ENCODE peak calls at places on chromosomes 12 and 14, in five cellular contexts. One of them, this sample, is unnamed.

GRCh38 chr14:23141706-23142467 is 22.8 kb upstream of the CEBPE start:
- DNase-seq in mesenchymal stem cell: peak
- DNase-seq in neuronal stem cell: no peak
- DNase-seq in H9: no peak
- DNase-seq in H1: no peak
- DNase-seq in this sample: peak

GRCh38 chr12:7383157-7383556 is 60.8 kb downstream of the CD163L1 start:
- DNase-seq in mesenchymal stem cell: no peak
- DNase-seq in neuronal stem cell: no peak
- DNase-seq in H9: no peak
- DNase-seq in H1: no peak
- DNase-seq in this sample: no peak

GRCh38 chr12:29551879-29552278 is 54.4 kb upstream of the OVCH1 start:
- DNase-seq in mesenchymal stem cell: no peak
- DNase-seq in neuronal stem cell: no peak
- DNase-seq in H9: no peak
- DNase-seq in H1: no peak
- DNase-seq in this sample: no peak

GRCh38 chr12:91813701-91814100 is 331.9 kb downstream of the BTG1 start:
- DNase-seq in mesenchymal stem cell: peak
- DNase-seq in neuronal stem cell: no peak
- DNase-seq in H9: no peak
- DNase-seq in H1: no peak
- DNase-seq in this sample: no peak

GRCh38 chr14:40122978-40123648 is 690.9 kb upstream of the FBXO33 start:
- DNase-seq in mesenchymal stem cell: peak
- DNase-seq in neuronal stem cell: no peak
- DNase-seq in H9: no peak
- DNase-seq in H1: no peak
- DNase-seq in this sample: no peak

GRCh38 chr12:32084017-32084688 is 22.5 kb upstream of the BICD1 start:
- DNase-seq in mesenchymal stem cell: no peak
- DNase-seq in neuronal stem cell: no peak
- DNase-seq in H9: no peak
- DNase-seq in H1: no peak
- DNase-seq in this sample: no peak

GRCh38 chr14:88005978-88006851 is 1.3 kb downstream of the GPR65 start:
- DNase-seq in mesenchymal stem cell: no peak
- DNase-seq in neuronal stem cell: no peak
- DNase-seq in H9: no peak
- DNase-seq in H1: no peak
- DNase-seq in this sample: no peak

GRCh38 chr12:77324763-77325468 is 259.5 kb upstream of the E2F7 start:
- DNase-seq in mesenchymal stem cell: peak
- DNase-seq in neuronal stem cell: peak
- DNase-seq in H9: peak
- DNase-seq in H1: peak
- DNase-seq in this sample: peak

GRCh38 chr14:23344481-23344880 is 8.2 kb downstream of the SLC22A17 start:
- DNase-seq in mesenchymal stem cell: no peak
- DNase-seq in neuronal stem cell: no peak
- DNase-seq in H9: no peak
- DNase-seq in H1: no peak
- DNase-seq in this sample: no peak

GRCh38 chr12:27158322-27158721 is 75.9 kb upstream of the C12orf71 start:
- DNase-seq in mesenchymal stem cell: no peak
- DNase-seq in neuronal stem cell: peak
- DNase-seq in H9: no peak
- DNase-seq in H1: no peak
- DNase-seq in this sample: no peak

GRCh38 chr14:41505491-41505890 is 101.2 kb upstream of the LRFN5 start:
- DNase-seq in mesenchymal stem cell: no peak
- DNase-seq in neuronal stem cell: no peak
- DNase-seq in H9: peak
- DNase-seq in H1: no peak
- DNase-seq in this sample: peak

GRCh38 chr14:35944847-35945246 is 118.7 kb downstream of the BRMS1L start:
- DNase-seq in mesenchymal stem cell: no peak
- DNase-seq in neuronal stem cell: no peak
- DNase-seq in H9: peak
- DNase-seq in H1: peak
- DNase-seq in this sample: no peak

GRCh38 chr12:49831717-49832116 is 3.5 kb upstream of the NCKAP5L start:
- DNase-seq in mesenchymal stem cell: no peak
- DNase-seq in neuronal stem cell: no peak
- DNase-seq in H9: no peak
- DNase-seq in H1: no peak
- DNase-seq in this sample: no peak

GRCh38 chr14:100644784-100645183 is 57.6 kb upstream of the BEGAIN start:
- DNase-seq in mesenchymal stem cell: no peak
- DNase-seq in neuronal stem cell: no peak
- DNase-seq in H9: no peak
- DNase-seq in H1: no peak
- DNase-seq in this sample: no peak

GRCh38 chr12:57452937-57453509 is 2.1 kb upstream of the INHBE start:
- DNase-seq in mesenchymal stem cell: peak
- DNase-seq in neuronal stem cell: no peak
- DNase-seq in H9: peak
- DNase-seq in H1: peak
- DNase-seq in this sample: peak

GRCh38 chr14:62125793-62126192 is 363.6 kb downstream of the SNAPC1 start:
- DNase-seq in mesenchymal stem cell: no peak
- DNase-seq in neuronal stem cell: no peak
- DNase-seq in H9: no peak
- DNase-seq in H1: no peak
- DNase-seq in this sample: no peak

GRCh38 chr14:23380197-23381016 is 3.6 kb downstream of the CMTM5 start:
- DNase-seq in mesenchymal stem cell: no peak
- DNase-seq in neuronal stem cell: no peak
- DNase-seq in H9: no peak
- DNase-seq in H1: no peak
- DNase-seq in this sample: no peak

GRCh38 chr12:55720894-55721444 is 776 bp downstream of the RDH5 start:
- DNase-seq in mesenchymal stem cell: peak
- DNase-seq in neuronal stem cell: no peak
- DNase-seq in H9: peak
- DNase-seq in H1: no peak
- DNase-seq in this sample: peak

GRCh38 chr12:53867216-53868012 is 71.2 kb upstream of the HOXC13 start:
- DNase-seq in mesenchymal stem cell: peak
- DNase-seq in neuronal stem cell: no peak
- DNase-seq in H9: peak
- DNase-seq in H1: no peak
- DNase-seq in this sample: peak

GRCh38 chr12:130714091-130714590 is 2.0 kb downstream of the RIMBP2 start:
- DNase-seq in mesenchymal stem cell: no peak
- DNase-seq in neuronal stem cell: no peak
- DNase-seq in H9: peak
- DNase-seq in H1: no peak
- DNase-seq in this sample: no peak

GRCh38 chr14:101253948-101254347 is 307.3 kb upstream of the DIO3 start:
- DNase-seq in mesenchymal stem cell: no peak
- DNase-seq in neuronal stem cell: no peak
- DNase-seq in H9: no peak
- DNase-seq in H1: no peak
- DNase-seq in this sample: no peak

GRCh38 chr14:68951051-68951797 is 27.9 kb downstream of the ACTN1 start:
- DNase-seq in mesenchymal stem cell: peak
- DNase-seq in neuronal stem cell: no peak
- DNase-seq in H9: no peak
- DNase-seq in H1: no peak
- DNase-seq in this sample: peak

GRCh38 chr12:46160081-46160980 is 108.5 kb downstream of the SLC38A1 start:
- DNase-seq in mesenchymal stem cell: peak
- DNase-seq in neuronal stem cell: no peak
- DNase-seq in H9: no peak
- DNase-seq in H1: no peak
- DNase-seq in this sample: peak

GRCh38 chr12:40382217-40382616 is 157.4 kb downstream of the LRRK2 start:
- DNase-seq in mesenchymal stem cell: no peak
- DNase-seq in neuronal stem cell: no peak
- DNase-seq in H9: no peak
- DNase-seq in H1: no peak
- DNase-seq in this sample: no peak

GRCh38 chr14:23371865-23372264 is 744 bp upstream of the IL25 start:
- DNase-seq in mesenchymal stem cell: no peak
- DNase-seq in neuronal stem cell: no peak
- DNase-seq in H9: no peak
- DNase-seq in H1: no peak
- DNase-seq in this sample: no peak

GRCh38 chr12:106452309-106452708 is 94.8 kb downstream of the POLR3B start:
- DNase-seq in mesenchymal stem cell: no peak
- DNase-seq in neuronal stem cell: no peak
- DNase-seq in H9: no peak
- DNase-seq in H1: no peak
- DNase-seq in this sample: no peak

GRCh38 chr12:106445053-106445452 is 87.5 kb downstream of the POLR3B start:
- DNase-seq in mesenchymal stem cell: no peak
- DNase-seq in neuronal stem cell: no peak
- DNase-seq in H9: no peak
- DNase-seq in H1: no peak
- DNase-seq in this sample: no peak

GRCh38 chr12:106442575-106442974 is 85.0 kb downstream of the POLR3B start:
- DNase-seq in mesenchymal stem cell: no peak
- DNase-seq in neuronal stem cell: no peak
- DNase-seq in H9: no peak
- DNase-seq in H1: no peak
- DNase-seq in this sample: no peak

GRCh38 chr12:106445981-106446380 is 88.4 kb downstream of the POLR3B start:
- DNase-seq in mesenchymal stem cell: no peak
- DNase-seq in neuronal stem cell: peak
- DNase-seq in H9: no peak
- DNase-seq in H1: no peak
- DNase-seq in this sample: no peak

GRCh38 chr12:106446429-106447092 is 89.0 kb downstream of the POLR3B start:
- DNase-seq in mesenchymal stem cell: no peak
- DNase-seq in neuronal stem cell: peak
- DNase-seq in H9: no peak
- DNase-seq in H1: no peak
- DNase-seq in this sample: no peak
- H2BK12ac ChIP-seq in mesenchymal stem cell: no peak
- H2BK12ac ChIP-seq in neuronal stem cell: no peak
- H2BK12ac ChIP-seq in H9: no peak
- H2BK12ac ChIP-seq in H1: no peak
- H2BK12ac ChIP-seq in this sample: no peak

GRCh38 chr12:109446-109845 is 42.9 kb downstream of the IQSEC3 start:
- DNase-seq in mesenchymal stem cell: no peak
- DNase-seq in neuronal stem cell: no peak
- DNase-seq in H9: no peak
- DNase-seq in H1: no peak
- DNase-seq in this sample: no peak

GRCh38 chr12:106118-106561 is 39.6 kb downstream of the IQSEC3 start:
- DNase-seq in mesenchymal stem cell: peak
- DNase-seq in neuronal stem cell: no peak
- DNase-seq in H9: peak
- DNase-seq in H1: no peak
- DNase-seq in this sample: no peak

GRCh38 chr12:109872-110271 is 43.3 kb downstream of the IQSEC3 start:
- DNase-seq in mesenchymal stem cell: no peak
- DNase-seq in neuronal stem cell: no peak
- DNase-seq in H9: no peak
- DNase-seq in H1: no peak
- DNase-seq in this sample: no peak

GRCh38 chr12:105696-106095 is 39.1 kb downstream of the IQSEC3 start:
- DNase-seq in mesenchymal stem cell: no peak
- DNase-seq in neuronal stem cell: no peak
- DNase-seq in H9: no peak
- DNase-seq in H1: no peak
- DNase-seq in this sample: no peak

GRCh38 chr12:108594-108993 is 42.0 kb downstream of the IQSEC3 start:
- DNase-seq in mesenchymal stem cell: no peak
- DNase-seq in neuronal stem cell: no peak
- DNase-seq in H9: no peak
- DNase-seq in H1: no peak
- DNase-seq in this sample: no peak
- H3K18ac ChIP-seq in mesenchymal stem cell: no peak
- H3K18ac ChIP-seq in neuronal stem cell: peak
- H3K18ac ChIP-seq in H9: no peak
- H3K18ac ChIP-seq in H1: peak
- H3K18ac ChIP-seq in this sample: no peak

DNA sequence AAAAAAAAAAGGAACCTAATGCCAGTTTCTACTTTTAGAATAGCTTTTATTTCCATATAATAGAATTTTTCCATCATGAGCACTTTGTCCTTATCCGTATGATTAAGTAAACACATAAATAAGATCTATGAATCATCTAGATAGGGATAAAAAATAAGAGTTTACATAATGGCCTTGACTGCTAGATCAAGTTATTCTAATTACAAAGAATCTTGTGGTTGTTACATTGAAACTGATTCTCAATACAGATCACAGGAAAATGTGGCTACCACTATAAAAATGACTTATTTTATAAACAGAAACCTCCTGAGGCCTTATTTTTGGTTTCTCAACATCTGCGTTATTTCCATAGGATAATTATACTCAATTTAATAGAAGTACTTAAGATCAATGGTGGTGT is 34.4 kb upstream of the NDUFA12 start:
- DNase-seq in mesenchymal stem cell: no peak
- DNase-seq in neuronal stem cell: no peak
- DNase-seq in H9: no peak
- DNase-seq in H1: no peak
- DNase-seq in this sample: no peak
- H2BK12ac ChIP-seq in mesenchymal stem cell: no peak
- H2BK12ac ChIP-seq in neuronal stem cell: no peak
- H2BK12ac ChIP-seq in H9: no peak
- H2BK12ac ChIP-seq in H1: no peak
- H2BK12ac ChIP-seq in this sample: no peak

GRCh38 chr12:132000286-132000872 is 50.6 kb downstream of the EP400 start:
- DNase-seq in mesenchymal stem cell: no peak
- DNase-seq in neuronal stem cell: no peak
- DNase-seq in H9: no peak
- DNase-seq in H1: no peak
- DNase-seq in this sample: no peak

GRCh38 chr12:132007041-132007440 is 57.3 kb downstream of the EP400 start:
- DNase-seq in mesenchymal stem cell: no peak
- DNase-seq in neuronal stem cell: no peak
- DNase-seq in H9: no peak
- DNase-seq in H1: no peak
- DNase-seq in this sample: no peak

GRCh38 chr12:132006056-132006680 is 56.4 kb downstream of the EP400 start:
- DNase-seq in mesenchymal stem cell: peak
- DNase-seq in neuronal stem cell: no peak
- DNase-seq in H9: no peak
- DNase-seq in H1: no peak
- DNase-seq in this sample: no peak

GRCh38 chr12:132004946-132005345 is 55.2 kb downstream of the EP400 start:
- DNase-seq in mesenchymal stem cell: no peak
- DNase-seq in neuronal stem cell: no peak
- DNase-seq in H9: no peak
- DNase-seq in H1: no peak
- DNase-seq in this sample: no peak

DNA sequence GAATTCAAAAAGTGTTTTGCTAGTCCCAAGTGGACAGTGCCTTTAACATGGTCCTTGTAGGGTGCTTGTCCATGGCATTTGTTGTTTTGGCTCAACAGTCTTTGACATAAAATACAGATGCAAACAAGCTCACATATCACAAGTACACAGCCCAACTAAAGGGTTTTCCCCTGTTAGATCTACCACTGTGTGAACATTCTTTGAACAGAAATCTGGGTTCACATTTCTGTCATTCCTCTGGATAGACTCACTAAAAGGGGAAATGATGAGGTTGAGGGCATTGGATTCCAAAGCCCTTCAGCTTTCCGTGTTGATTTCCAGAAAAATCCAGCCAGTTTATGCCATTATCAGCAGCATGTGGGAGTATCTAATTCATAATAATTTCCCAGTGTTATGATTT is 54.1 kb downstream of the EP400 start:
- DNase-seq in mesenchymal stem cell: peak
- DNase-seq in neuronal stem cell: no peak
- DNase-seq in H9: no peak
- DNase-seq in H1: no peak
- DNase-seq in this sample: no peak
- H3K18ac ChIP-seq in mesenchymal stem cell: no peak
- H3K18ac ChIP-seq in neuronal stem cell: no peak
- H3K18ac ChIP-seq in H9: no peak
- H3K18ac ChIP-seq in H1: no peak
- H3K18ac ChIP-seq in this sample: no peak